ENCODE peak calls at places on chromosome 11, in seven cellular contexts. M is EL; F is activated CD8-positive, alpha-beta T cell treated with anti-CD3 and anti-CD28 coated beads, Interleukin-2, amount 10 ng/mL, durations not matched to agents 7 days and 5 days; S is activated CD4-positive, alpha-beta T cell treated with anti-CD3 and anti-CD28 coated beads, Interleukin-2, amount 10 ng/mL, durations not matched to agents 7 days and 5 days; D is endodermal cell; U is CD8-positive, alpha-beta T cell; L is mucosa of gallbladder. X is an unnamed sample.

GRCh38 chr11:14012836-14013235 is 50.3 kb downstream of the SPON1 start:
- DNase-seq in M (peak; percentile 16), F (no peak), S (no peak), D (no peak), U (no peak), L (no peak), X (no peak)

GRCh38 chr11:118608268-118609214 is 1.1 kb downstream of the PHLDB1 start:
- DNase-seq in M (peak; percentile 83), F (peak; percentile 72), S (peak; percentile 59), D (peak; percentile 67), U (peak; percentile 67), L (no peak), X (no peak)

GRCh38 chr11:100791873-100792272 is 104.8 kb downstream of the ARHGAP42 start:
- DNase-seq in M (peak; percentile 53), F (no peak), S (no peak), D (no peak), U (no peak), L (no peak), X (no peak)

GRCh38 chr11:18650859-18651557 is 16.9 kb upstream of the SPTY2D1 start:
- DNase-seq in M (peak; percentile 69), F (peak; percentile 65), S (peak; percentile 65), D (peak; percentile 88), U (no peak), L (peak; percentile 55), X (peak; percentile 78)

GRCh38 chr11:101458161-101458560 is 125.6 kb downstream of the TRPC6 start:
- DNase-seq in M (peak; percentile 43), F (no peak), S (no peak), D (no peak), U (no peak), L (no peak), X (no peak)

GRCh38 chr11:45599161-45599943 is 66.1 kb downstream of the CHST1 start:
- DNase-seq in M (no peak), F (no peak), S (no peak), D (peak; percentile 22), U (no peak), L (no peak), X (no peak)

GRCh38 chr11:89504270-89504669 is 13.1 kb upstream of the NOX4 start:
- DNase-seq in M (no peak), F (no peak), S (no peak), D (no peak), U (no peak), L (no peak), X (no peak)

GRCh38 chr11:46336781-46337180 is 10.5 kb upstream of the DGKZ start:
- DNase-seq in M (no peak), F (no peak), S (peak; percentile 42), D (no peak), U (no peak), L (no peak), X (no peak)

GRCh38 chr11:64969209-64969608 is 2.7 kb downstream of the MAJIN start:
- DNase-seq in M (peak; percentile 75), F (no peak), S (no peak), D (no peak), U (no peak), L (no peak), X (no peak)

GRCh38 chr11:26045082-26045481 is 286.8 kb upstream of the ANO3 start:
- DNase-seq in M (no peak), F (no peak), S (no peak), D (no peak), U (no peak), L (no peak), X (peak; percentile 5)

GRCh38 chr11:8959546-8960166 is 4.6 kb downstream of the TMEM9B start:
- DNase-seq in M (peak; percentile 80), F (peak; percentile 59), S (peak; percentile 64), D (peak; percentile 68), U (no peak), L (peak; percentile 51), X (peak; percentile 82)

GRCh38 chr11:131811380-131811779 is 441.0 kb downstream of the NTM start:
- DNase-seq in M (no peak), F (no peak), S (no peak), D (no peak), U (no peak), L (no peak), X (no peak)

GRCh38 chr11:77407613-77408012 is 66.3 kb downstream of the PAK1 start:
- DNase-seq in M (peak; percentile 89), F (no peak), S (no peak), D (no peak), U (no peak), L (peak; percentile 83), X (no peak)

GRCh38 chr11:8060801-8061554 is 20.0 kb upstream of the TUB start:
- DNase-seq in M (peak; percentile 46), F (no peak), S (no peak), D (no peak), U (no peak), L (no peak), X (no peak)

GRCh38 chr11:134925432-134925831 is 513.4 kb upstream of the B3GAT1 start:
- DNase-seq in M (no peak), F (no peak), S (no peak), D (no peak), U (no peak), L (no peak), X (no peak)

GRCh38 chr11:43735115-43735514 is 54.6 kb downstream of the HSD17B12 start:
- DNase-seq in M (no peak), F (no peak), S (no peak), D (no peak), U (no peak), L (no peak), X (no peak)

GRCh38 chr11:69473520-69473894 is 8.0 kb upstream of the LINC01488 start:
- DNase-seq in M (no peak), F (no peak), S (no peak), D (no peak), U (no peak), L (no peak), X (no peak)

GRCh38 chr11:35464308-35464707 is 45.0 kb upstream of the SLC1A2 start:
- DNase-seq in M (peak; percentile 49), F (no peak), S (no peak), D (no peak), U (no peak), L (no peak), X (no peak)

GRCh38 chr11:80948781-80949180 is 1508.0 kb upstream of the TENM4 start:
- DNase-seq in M (no peak), F (no peak), S (no peak), D (no peak), U (no peak), L (no peak), X (no peak)

GRCh38 chr11:73461844-73462435 is 85.7 kb downstream of the RELT start:
- DNase-seq in M (no peak), F (no peak), S (no peak), D (no peak), U (no peak), L (no peak), X (peak; percentile 7)